ENCODE peak calls at places on chromosomes 16 and 17, in four cellular contexts. R is A549, G is transverse colon, J is sigmoid colon. I is an unnamed sample.

GRCh38 chr16:24070851-24071250 is 185.3 kb upstream of the CACNG3 start:
- DNase-seq in J (no peak), G (no peak), R (peak), I (no peak)

GRCh38 chr17:59439261-59439660 is 107.8 kb downstream of the YPEL2 start:
- DNase-seq in G (no peak), R (no peak), J (no peak), I (no peak)

GRCh38 chr17:44557653-44558285 is 485 bp downstream of the FZD2 start:
- DNase-seq in G (peak), J (peak), R (peak), I (peak)

GRCh38 chr16:13429411-13429810 is 490.5 kb upstream of the ERCC4 start:
- DNase-seq in J (no peak), R (no peak), G (no peak), I (no peak)

GRCh38 chr17:43372273-43372911 is 26.4 kb upstream of the ARL4D start:
- DNase-seq in J (peak), R (no peak), G (peak), I (peak)

GRCh38 chr17:59155439-59156177 is at the start of gene PRR11:
- DNase-seq in R (no peak), J (peak), G (peak), I (peak)

GRCh38 chr17:55666810-55667209 is 55.9 kb downstream of the TMEM100 start:
- DNase-seq in J (no peak), G (no peak), R (no peak), I (no peak)

GRCh38 chr17:31321481-31321880 is at the start of gene EVI2A:
- DNase-seq in G (peak), R (no peak), J (no peak), I (no peak)

GRCh38 chr16:85988723-85989313 is 89.9 kb downstream of the IRF8 start:
- DNase-seq in R (no peak), J (peak), G (peak), I (no peak)

GRCh38 chr17:79020631-79021301 is 3.2 kb upstream of the C1QTNF1 start:
- DNase-seq in R (no peak), G (no peak), J (peak), I (no peak)

GRCh38 chr17:41308251-41308917 is 725 bp downstream of the KRTAP16-1 start:
- DNase-seq in R (no peak), J (no peak), G (peak), I (no peak)

GRCh38 chr17:34154916-34155730 is 100.0 kb upstream of the CCL2 start:
- DNase-seq in G (no peak), J (no peak), R (no peak), I (no peak)

GRCh38 chr17:70067104-70067503 is 7.9 kb upstream of the KCNJ16 start:
- DNase-seq in G (no peak), R (no peak), J (no peak), I (no peak)

GRCh38 chr17:38424297-38424972 is 3.8 kb upstream of the ARHGAP23 start:
- DNase-seq in J (no peak), R (no peak), G (no peak), I (no peak)

GRCh38 chr17:348692-349425 is 3.7 kb downstream of the RPH3AL start:
- DNase-seq in J (peak), G (peak), R (peak), I (no peak)

GRCh38 chr17:50392621-50393020 is 4.7 kb downstream of the LRRC59 start:
- DNase-seq in R (no peak), J (no peak), G (no peak), I (no peak)

GRCh38 chr17:43461185-43461584 is 22.6 kb upstream of the DHX8 start:
- DNase-seq in J (no peak), R (no peak), G (no peak), I (no peak)

GRCh38 chr16:53346-54236 is at the start of the genes POLR3K and SNRNP25:
- DNase-seq in J (peak), G (peak), R (peak), I (peak)
- TF ChIP-seq POLR2A in J (peak), G (peak), R (peak), I (peak)

DNA sequence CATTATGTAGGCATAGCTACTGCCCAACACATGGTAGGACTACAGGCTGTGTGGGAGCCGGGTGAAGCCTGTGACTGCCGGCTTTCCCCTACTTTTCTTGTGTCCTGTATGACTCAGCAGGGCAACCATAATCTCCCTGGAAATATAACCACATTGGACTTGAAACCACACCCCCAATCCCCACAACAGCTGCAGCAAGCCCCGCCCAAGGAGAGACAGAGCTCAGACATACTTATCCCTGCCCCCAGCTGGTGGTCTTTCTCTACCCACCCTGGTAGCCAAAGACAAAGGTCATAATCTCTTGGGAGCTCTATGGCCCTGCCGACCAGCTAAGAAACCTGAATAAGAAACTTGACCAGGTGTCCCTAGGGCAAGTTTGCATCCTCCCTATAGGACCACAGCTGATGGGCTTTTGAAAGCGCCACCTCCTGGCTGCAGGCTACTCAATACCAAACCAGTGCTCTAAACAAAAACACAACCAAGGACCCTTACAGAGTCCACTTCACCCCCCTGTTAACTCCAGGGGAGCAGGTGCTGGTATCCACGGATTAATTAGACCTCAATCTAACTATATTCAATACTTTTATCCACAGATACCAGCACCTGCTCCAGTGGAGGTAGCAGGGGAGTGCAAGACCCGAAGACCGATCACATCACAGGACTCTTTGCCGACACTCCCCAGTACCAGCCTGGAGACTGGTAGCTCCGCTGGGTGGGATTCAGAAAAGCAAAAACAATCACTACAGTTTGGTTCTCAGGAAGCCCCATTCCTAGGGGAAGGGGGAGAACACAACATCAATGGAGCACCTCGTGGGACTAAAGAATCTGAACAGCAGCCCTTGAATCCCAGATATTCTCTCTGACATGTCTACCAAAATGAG is 91.2 kb downstream of the IRX5 start:
- DNase-seq in R (peak), G (peak), J (no peak), I (no peak)
- TF ChIP-seq CTCF in R (peak), G (peak), J (no peak), I (no peak)

DNA sequence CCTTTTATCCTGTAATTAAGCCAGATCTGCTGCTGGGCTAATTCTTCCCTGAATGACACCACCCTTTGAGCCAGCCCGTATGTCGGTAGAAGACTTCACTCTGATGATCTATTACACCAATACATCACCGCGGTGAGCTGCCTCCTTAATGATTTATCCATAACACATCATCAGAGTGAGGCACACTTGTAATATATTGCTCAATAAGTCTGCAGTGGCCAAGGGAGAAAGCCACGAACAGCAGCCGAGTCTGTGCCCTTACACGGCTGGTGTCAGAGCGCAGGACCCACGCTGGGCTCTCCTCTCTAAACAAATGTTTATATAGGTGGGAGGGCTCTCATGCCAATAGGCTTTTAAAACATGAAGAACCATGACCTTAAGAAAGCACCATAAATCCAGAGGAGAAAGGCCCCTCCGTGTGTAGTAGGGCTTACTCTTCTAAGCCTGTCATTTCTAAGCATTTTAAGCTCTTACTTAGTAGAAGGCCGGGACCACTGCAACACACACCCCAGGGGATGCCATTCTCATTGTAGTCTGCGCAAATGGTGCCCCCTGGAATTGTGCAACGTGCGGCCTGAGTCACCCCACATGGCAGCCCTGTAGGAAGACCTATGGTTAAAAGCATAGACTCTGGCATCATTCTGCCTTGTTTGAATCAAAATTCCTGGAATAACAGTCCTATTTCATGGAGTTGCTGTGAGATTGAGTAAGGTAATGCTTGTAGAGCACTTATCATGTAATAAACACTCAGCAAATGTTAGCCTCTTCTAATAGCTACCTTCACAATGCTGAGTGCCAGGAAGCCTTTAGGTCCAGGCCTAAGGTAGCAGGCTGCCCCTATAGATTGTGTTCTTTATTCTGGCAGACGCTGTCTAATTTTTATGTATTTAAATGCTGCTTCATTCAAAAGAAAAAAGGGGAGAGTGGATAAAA is 26.1 kb downstream of the MRPS23 start:
- DNase-seq in J (no peak), G (no peak), R (peak), I (no peak)
- TF ChIP-seq EP300 in J (no peak), G (no peak), R (peak), I (no peak)

GRCh38 chr17:67376892-67377726 is at the start of gene PITPNC1:
- DNase-seq in J (peak), G (peak), R (peak), I (peak)

GRCh38 chr17:67376509-67376891 is 581 bp upstream of the PITPNC1 start:
- DNase-seq in G (peak), R (no peak), J (peak), I (no peak)

GRCh38 chr17:67379251-67379630 is 2.2 kb downstream of the PITPNC1 start:
- DNase-seq in J (no peak), G (no peak), R (no peak), I (no peak)

GRCh38 chr17:67377727-67378443 is 804 bp downstream of the PITPNC1 start:
- DNase-seq in G (peak), R (peak), J (peak), I (peak)

DNA sequence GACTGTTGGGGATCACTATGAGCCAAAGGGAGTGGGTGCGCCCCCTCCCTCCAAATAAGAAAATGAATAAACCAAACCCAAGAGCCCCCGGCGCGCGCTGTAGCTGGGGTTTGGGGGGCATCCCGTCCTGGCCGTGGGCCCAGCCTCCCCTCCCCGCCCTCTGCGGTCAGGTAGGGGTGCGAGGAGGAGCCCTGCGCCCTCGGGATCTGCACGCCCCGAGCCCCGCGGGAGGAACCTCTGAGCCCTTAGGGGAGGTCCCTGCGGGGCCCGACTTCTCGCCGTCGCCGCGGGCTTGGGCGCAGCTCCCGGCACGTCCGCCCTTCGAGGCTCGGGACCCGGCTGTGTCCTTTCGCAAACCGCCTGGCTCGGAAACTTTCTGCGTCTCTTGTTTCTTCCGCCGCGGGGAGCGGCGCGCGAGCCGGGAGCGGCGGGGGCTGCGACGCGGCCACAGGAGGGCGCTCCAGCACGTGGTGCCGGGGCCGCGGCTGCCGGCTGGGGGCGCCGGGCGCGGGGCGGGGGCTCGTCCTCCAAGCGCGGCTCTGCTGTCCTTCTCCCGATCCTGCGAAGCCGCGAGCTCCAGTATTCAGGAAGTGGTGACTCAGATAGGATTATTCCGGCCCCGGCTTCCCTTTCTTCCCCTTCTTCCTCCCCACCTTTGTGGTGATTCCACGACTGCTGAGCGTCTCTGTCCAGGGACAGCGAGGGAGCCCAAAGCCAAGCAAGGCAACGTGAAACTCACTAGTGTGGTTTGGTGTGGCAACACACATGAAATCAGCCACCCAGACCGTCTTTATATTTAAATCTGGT is 1.6 kb downstream of the PITPNC1 start:
- DNase-seq in J (peak), G (peak), R (peak), I (peak)
- TF ChIP-seq POLR2A in J (peak), G (peak), R (no peak), I (peak)

GRCh38 chr17:83081561-83082201 is 2.3 kb downstream of the METRNL start:
- DNase-seq in R (no peak), J (peak), G (peak), I (no peak)
- TF ChIP-seq CTCF in R (no peak), J (no peak), G (no peak), I (no peak)

GRCh38 chr16:2719328-2720062 is 529 bp downstream of the PRSS27 start:
- DNase-seq in R (no peak), G (peak), J (no peak), I (peak)

GRCh38 chr16:2720063-2720455 is at the start of gene PRSS27:
- DNase-seq in G (peak), J (no peak), R (no peak), I (no peak)

GRCh38 chr16:2717360-2718263 is 2.4 kb downstream of the PRSS27 start:
- DNase-seq in R (no peak), J (no peak), G (no peak), I (no peak)

GRCh38 chr16:2724088-2724676 is 4.2 kb upstream of the PRSS27 start:
- DNase-seq in J (no peak), G (no peak), R (no peak), I (no peak)

DNA sequence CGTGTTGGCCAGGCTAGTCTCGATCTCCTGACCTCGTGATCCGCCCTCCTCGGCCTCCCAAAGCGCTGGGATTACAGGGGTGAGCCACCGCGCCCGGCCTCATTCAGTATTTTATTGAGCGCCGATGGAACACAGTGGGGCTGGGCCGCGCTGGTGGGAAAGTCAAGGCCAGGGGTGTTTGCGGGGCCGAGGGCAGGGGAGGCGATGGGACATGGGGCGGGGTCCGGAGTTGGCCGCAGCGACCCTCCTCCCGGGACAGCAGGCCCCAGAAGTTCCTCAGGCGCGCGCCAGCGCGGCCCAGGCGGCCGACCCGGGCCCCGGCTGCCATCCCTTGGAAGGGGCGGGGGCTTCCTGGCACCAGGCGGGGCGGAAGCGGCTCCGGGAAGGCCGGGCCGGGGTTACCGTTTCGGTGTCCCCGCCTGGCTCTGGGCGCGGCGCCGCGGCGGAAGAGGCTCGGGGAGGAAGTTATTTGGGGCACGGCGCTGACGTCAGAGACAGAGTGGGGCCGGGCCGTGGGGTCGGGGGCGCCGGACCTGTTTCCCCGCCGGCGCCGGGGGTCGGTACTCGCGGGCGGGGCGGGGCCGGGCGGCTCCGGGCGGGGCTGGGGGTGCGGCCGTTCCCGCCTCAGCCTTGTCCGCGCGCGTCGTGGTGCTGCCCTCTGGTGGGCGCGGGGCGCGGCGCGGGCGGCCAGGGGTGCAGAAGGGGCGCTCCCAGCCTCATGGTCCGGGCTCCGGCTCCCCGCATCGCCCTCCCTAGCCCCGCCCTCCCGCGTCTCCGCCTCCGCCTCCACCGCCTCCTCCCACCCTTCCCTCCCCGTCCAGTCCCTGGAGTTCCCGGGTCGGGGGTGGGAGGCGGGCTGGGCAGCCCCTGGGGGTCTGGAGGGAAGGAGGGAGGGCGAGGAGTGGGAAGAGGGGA is 952 bp upstream of the PRSS27 start:
- DNase-seq in J (peak), G (peak), R (peak), I (peak)
- TF ChIP-seq EP300 in J (no peak), G (no peak), R (no peak), I (no peak)